ENCODE peak calls at places on chromosomes 7 and 10, in nine cellular contexts. K is NCI-H446 treated with DMSO at 0.1 percent for 48 hours; A is BJ; U is stimulated activated CD4-positive, alpha-beta T cell treated with anti-CD3 and anti-CD28 coated beads, Interleukin-2, amount 100 ng/mL, for 48 hours; I is fibroblast of pulmonary artery; L is upper lobe of left lung; Z is NCI-H1930; V is A549; J is HEK293T. N is an unnamed sample.

GRCh38 chr10:79026341-79026761 is 42.4 kb upstream of the ZMIZ1 start:
- DNase-seq in U (no peak), J (no peak), V (no peak), L (no peak), K (no peak), A (no peak), I (no peak), Z (no peak), N (no peak)

GRCh38 chr10:23968296-23968695 is 240.6 kb upstream of the KIAA1217 start:
- DNase-seq in L (no peak), A (no peak), K (no peak), Z (no peak), I (no peak), J (no peak), U (no peak), V (no peak), N (no peak)

GRCh38 chr10:22325272-22325947 is 4.5 kb downstream of the BMI1 start:
- DNase-seq in V (peak; percentile 87), Z (peak; percentile 4), K (no peak), I (peak; percentile 74), U (no peak), A (no peak), J (peak; percentile 66), L (peak; percentile 73), N (no peak)

GRCh38 chr7:5773661-5774086 is 7.8 kb downstream of the RNF216 start:
- DNase-seq in U (peak; percentile 60), J (no peak), A (peak; percentile 72), L (no peak), Z (no peak), V (no peak), K (peak; percentile 26), I (peak; percentile 88), N (no peak)

GRCh38 chr10:22027666-22028238 is 24.2 kb upstream of the DNAJC1 start:
- DNase-seq in L (no peak), U (no peak), K (no peak), Z (no peak), I (no peak), V (no peak), A (no peak), J (no peak), N (no peak)

GRCh38 chr7:74430961-74431466 is 22.7 kb upstream of the GTF2IRD1 start:
- DNase-seq in J (no peak), V (no peak), U (no peak), A (no peak), L (no peak), K (no peak), I (no peak), Z (no peak), N (no peak)

GRCh38 chr7:94643771-94644545 is 12.0 kb downstream of the SGCE start:
- DNase-seq in Z (no peak), V (no peak), K (no peak), A (no peak), L (no peak), J (no peak), U (no peak), I (no peak), N (no peak)

GRCh38 chr10:97913554-97913953 is 63.9 kb downstream of the GOLGA7B start:
- DNase-seq in K (no peak), I (no peak), Z (no peak), A (no peak), J (no peak), L (no peak), V (no peak), U (no peak), N (no peak)

GRCh38 chr7:22154130-22154529 is 202.8 kb downstream of the RAPGEF5 start:
- DNase-seq in L (no peak), Z (no peak), I (peak; percentile 33), V (no peak), U (no peak), K (no peak), A (no peak), J (no peak), N (no peak)

GRCh38 chr10:129774736-129775401 is 189.2 kb downstream of the EBF3 start:
- DNase-seq in J (no peak), L (peak; percentile 15), Z (no peak), U (no peak), I (no peak), V (no peak), A (no peak), K (no peak), N (no peak)

GRCh38 chr7:112484671-112485097 is 3.9 kb downstream of the LSMEM1 start:
- DNase-seq in V (peak; percentile 37), U (no peak), J (no peak), Z (no peak), I (peak; percentile 90), K (no peak), A (peak; percentile 96), L (no peak), N (no peak)

GRCh38 chr7:29574659-29575058 is 11.0 kb downstream of the PRR15 start:
- DNase-seq in K (no peak), J (no peak), V (no peak), Z (no peak), L (no peak), U (no peak), A (no peak), I (no peak), N (no peak)

GRCh38 chr10:95963992-95964391 is 56.2 kb downstream of the CC2D2B start:
- DNase-seq in A (no peak), Z (no peak), J (no peak), L (no peak), I (no peak), U (no peak), V (no peak), K (no peak), N (no peak)

N was measured in NCI-H1694 treated with DMSO at 0.1 percent for 48 hours.